ENCODE peak calls at places on chromosomes 3 and 15, in five cellular contexts. M, I, N, J and D are unnamed samples.

GRCh38 chr3:185685231-185686035 is 99.3 kb downstream of the SENP2 start:
- DNase-seq in M (no peak), I (no peak), N (no peak), J (no peak), D (no peak)

GRCh38 chr3:157333551-157333991 is 103.1 kb upstream of the PTX3 start:
- DNase-seq in M (no peak), I (no peak), N (no peak), J (no peak), D (no peak)

GRCh38 chr3:138608322-138609214 is at the start of gene FAIM:
- DNase-seq in M (peak), I (peak), N (peak), J (peak), D (no peak)

GRCh38 chr3:99753268-99753975 is 64.2 kb upstream of the CMSS1 start:
- DNase-seq in M (peak), I (peak), N (peak), J (peak), D (peak)

GRCh38 chr15:65032823-65033537 is 3.5 kb upstream of the MTFMT start:
- DNase-seq in M (peak), I (peak), N (peak), J (peak), D (no peak)

GRCh38 chr15:31511707-31512310 is 185.2 kb downstream of the KLF13 start:
- DNase-seq in M (no peak), I (no peak), N (no peak), J (peak), D (peak)

GRCh38 chr3:50165388-50166308 is 10.5 kb downstream of the SEMA3F start:
- DNase-seq in M (no peak), I (no peak), N (no peak), J (no peak), D (no peak)

GRCh38 chr3:5187920-5188418 is 462 bp downstream of the EDEM1 start:
- DNase-seq in M (no peak), I (peak), N (peak), J (peak), D (no peak)

GRCh38 chr15:80580107-80580506 is 115.0 kb upstream of the ABHD17C start:
- DNase-seq in M (no peak), I (no peak), N (peak), J (no peak), D (no peak)

GRCh38 chr3:12662593-12663310 is 1.2 kb downstream of the RAF1 start:
- DNase-seq in M (no peak), I (peak), N (peak), J (peak), D (no peak)

GRCh38 chr3:40310690-40311089 is 1.2 kb downstream of the EIF1B start:
- DNase-seq in M (no peak), I (no peak), N (no peak), J (no peak), D (no peak)

GRCh38 chr15:65399997-65400396 is 22.2 kb upstream of the IGDCC3 start:
- DNase-seq in M (no peak), I (no peak), N (no peak), J (no peak), D (no peak)

GRCh38 chr15:38401716-38402115 is 52.2 kb upstream of the FAM98B start:
- DNase-seq in M (no peak), I (no peak), N (no peak), J (no peak), D (no peak)

GRCh38 chr15:37372064-37372463 is 271.7 kb upstream of the MEIS2 start:
- DNase-seq in M (no peak), I (no peak), N (no peak), J (no peak), D (no peak)

GRCh38 chr3:111965484-111965883 is 13.3 kb upstream of the ABHD10 start:
- DNase-seq in M (no peak), I (no peak), N (no peak), J (no peak), D (no peak)

GRCh38 chr3:125141596-125142417 is 70.7 kb downstream of the SLC12A8 start:
- DNase-seq in M (no peak), I (no peak), N (no peak), J (peak), D (no peak)

GRCh38 chr15:34673241-34673640 is 81.6 kb downstream of the GJD2 start:
- DNase-seq in M (no peak), I (no peak), N (no peak), J (no peak), D (no peak)

GRCh38 chr3:65083240-65083639 is 395.4 kb upstream of the ADAMTS9 start:
- DNase-seq in M (no peak), I (no peak), N (no peak), J (no peak), D (no peak)

GRCh38 chr3:72977060-72977459 is 19.6 kb upstream of the PPP4R2 start:
- DNase-seq in M (no peak), I (no peak), N (no peak), J (no peak), D (no peak)

GRCh38 chr3:14138878-14139659 is 14.2 kb downstream of the TMEM43 start:
- DNase-seq in M (no peak), I (no peak), N (no peak), J (no peak), D (no peak)

GRCh38 chr15:52093539-52094502 is 18.8 kb downstream of the BCL2L10 start:
- DNase-seq in M (no peak), I (no peak), N (peak), J (no peak), D (no peak)

GRCh38 chr15:70584838-70585706 is 178.3 kb downstream of the UACA start:
- DNase-seq in M (peak), I (no peak), N (peak), J (peak), D (no peak)

GRCh38 chr3:24450142-24450932 is 44.3 kb downstream of the THRB start:
- DNase-seq in M (peak), I (no peak), N (no peak), J (no peak), D (no peak)

GRCh38 chr3:173730391-173730790 is 332.8 kb downstream of the NLGN1 start:
- DNase-seq in M (no peak), I (no peak), N (no peak), J (no peak), D (no peak)

GRCh38 chr3:40615916-40616315 is 91.2 kb downstream of the ZNF621 start:
- DNase-seq in M (no peak), I (no peak), N (no peak), J (peak), D (no peak)

GRCh38 chr3:23112491-23112890 is 90.6 kb upstream of the UBE2E2 start:
- DNase-seq in M (no peak), I (no peak), N (no peak), J (peak), D (no peak)

GRCh38 chr3:143881102-143881501 is 32.8 kb upstream of the SLC9A9 start:
- DNase-seq in M (no peak), I (no peak), N (no peak), J (no peak), D (no peak)

GRCh38 chr3:139893264-139893962 is 41.6 kb upstream of the CLSTN2 start:
- DNase-seq in M (no peak), I (no peak), N (no peak), J (no peak), D (no peak)

DNA sequence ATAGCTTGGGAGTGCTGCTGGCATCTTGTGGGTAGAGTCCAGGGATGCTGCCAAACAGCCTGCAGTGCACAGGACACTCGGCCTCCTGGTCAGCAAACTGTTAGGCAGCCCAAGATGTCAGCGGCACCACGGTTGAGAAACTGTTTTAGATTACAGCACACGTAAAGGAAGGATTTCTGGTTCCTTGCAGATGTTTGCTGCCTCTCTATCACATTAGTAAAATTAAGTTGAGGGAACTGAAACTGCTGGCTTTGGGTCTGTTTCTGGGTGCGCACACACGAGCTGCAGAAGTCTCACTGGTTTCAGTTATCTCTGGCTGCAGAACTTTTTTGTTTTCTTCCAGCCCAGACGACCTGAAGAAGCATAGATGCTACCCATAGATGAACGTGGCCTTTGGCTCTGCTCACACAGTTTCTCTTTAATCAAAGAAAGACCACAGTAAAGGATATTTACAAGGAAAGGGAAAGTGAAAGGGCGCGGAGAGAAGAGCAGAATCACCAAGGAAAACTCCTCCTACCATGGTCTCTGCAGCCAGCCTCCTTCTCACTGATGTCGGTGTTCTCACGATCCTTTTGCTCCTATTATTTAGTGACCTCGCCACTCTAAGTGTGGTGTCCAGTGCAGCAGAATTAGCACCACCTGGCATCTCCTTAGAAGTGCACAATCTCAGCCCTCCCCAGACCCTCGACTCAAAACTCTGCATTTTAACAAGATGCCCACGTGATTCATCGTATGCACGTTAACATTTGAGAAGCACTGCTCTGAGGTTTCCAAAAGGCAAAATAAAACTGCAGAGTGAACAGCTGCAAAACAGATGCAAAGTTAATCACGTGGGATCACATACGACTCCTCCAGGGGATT is 50.6 kb upstream of the AKAP13 start:
- DNase-seq in M (no peak), I (no peak), N (peak), J (no peak), D (peak)
- TF ChIP-seq JUNB in M (no peak), I (no peak), N (no peak), J (no peak), D (no peak)

GRCh38 chr3:113000691-113001090 is 9.9 kb downstream of the GTPBP8 start:
- DNase-seq in M (no peak), I (no peak), N (no peak), J (no peak), D (no peak)

GRCh38 chr3:112990672-112991602 is at the start of gene GTPBP8:
- DNase-seq in M (peak), I (peak), N (peak), J (peak), D (peak)

DNA sequence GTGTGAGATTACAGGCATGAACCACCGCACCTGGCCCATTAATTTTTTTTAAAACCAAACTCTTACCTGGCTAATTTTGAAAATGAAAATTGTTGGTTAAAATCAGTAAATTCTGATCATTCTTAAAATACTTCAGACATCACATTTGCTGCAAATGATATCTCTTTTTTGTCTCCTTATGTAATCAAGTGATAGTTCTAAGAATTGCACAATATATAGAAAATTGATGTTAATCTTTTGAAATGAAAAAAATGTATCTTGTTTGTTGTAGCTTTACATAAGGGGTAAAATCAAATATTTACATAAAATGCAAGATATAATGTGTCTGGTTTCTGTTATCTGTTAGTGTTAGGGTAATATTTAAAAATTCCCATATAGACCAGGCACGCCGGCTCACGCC is 5.0 kb downstream of the GTPBP8 start:
- DNase-seq in M (no peak), I (no peak), N (no peak), J (no peak), D (no peak)
- TF ChIP-seq JUNB in M (no peak), I (no peak), N (no peak), J (no peak), D (no peak)

GRCh38 chr3:59210260-59210659 is 160.4 kb upstream of the CFAP20DC start:
- DNase-seq in M (no peak), I (no peak), N (no peak), J (no peak), D (no peak)

GRCh38 chr3:59212128-59212764 is 162.4 kb upstream of the CFAP20DC start:
- DNase-seq in M (peak), I (peak), N (peak), J (peak), D (peak)
- TF ChIP-seq JUNB in M (no peak), I (no peak), N (no peak), J (no peak), D (no peak)

GRCh38 chr3:37107846-37108245 is 66.5 kb downstream of the LRRFIP2 start:
- DNase-seq in M (no peak), I (no peak), N (no peak), J (no peak), D (no peak)
- TF ChIP-seq JUNB in M (no peak), I (no peak), N (no peak), J (no peak), D (no peak)

GRCh38 chr3:52742418-52743041 is 28.2 kb downstream of the NEK4 start:
- DNase-seq in M (peak), I (peak), N (peak), J (peak), D (peak)
- TF ChIP-seq JUNB in M (no peak), I (no peak), N (no peak), J (no peak), D (no peak)

GRCh38 chr3:403826-404225 is 207.3 kb downstream of the CHL1 start:
- DNase-seq in M (no peak), I (no peak), N (no peak), J (no peak), D (no peak)

GRCh38 chr3:396293-396692 is 199.7 kb downstream of the CHL1 start:
- DNase-seq in M (no peak), I (no peak), N (no peak), J (no peak), D (no peak)

DNA sequence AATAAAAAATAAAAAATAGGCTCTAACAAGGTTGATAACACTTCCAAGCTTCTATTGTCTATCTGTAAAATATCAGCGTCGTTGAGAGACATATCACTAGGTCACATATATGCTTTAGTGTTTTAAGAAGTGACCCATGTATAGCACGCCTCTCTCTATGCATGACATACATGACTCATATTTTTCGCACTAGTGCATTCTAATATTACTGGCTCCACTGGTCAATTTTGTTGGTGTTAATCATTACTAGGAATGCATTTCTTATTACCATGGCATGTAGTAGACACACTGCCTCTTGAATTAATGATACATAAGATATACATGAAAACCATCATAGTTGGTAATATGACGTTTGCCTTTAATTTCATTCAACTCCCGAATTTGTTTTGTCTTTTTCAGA is 203.1 kb downstream of the CHL1 start:
- DNase-seq in M (no peak), I (no peak), N (no peak), J (no peak), D (no peak)
- TF ChIP-seq JUNB in M (no peak), I (no peak), N (no peak), J (no peak), D (no peak)

GRCh38 chr15:28977377-28978010 is 91.7 kb downstream of the APBA2 start:
- DNase-seq in M (no peak), I (no peak), N (peak), J (no peak), D (no peak)

GRCh38 chr15:28975766-28976179 is 90.0 kb downstream of the APBA2 start:
- DNase-seq in M (peak), I (peak), N (peak), J (peak), D (no peak)

GRCh38 chr15:28978661-28979060 is 92.9 kb downstream of the APBA2 start:
- DNase-seq in M (no peak), I (no peak), N (no peak), J (no peak), D (no peak)

GRCh38 chr15:28978011-28978378 is 92.2 kb downstream of the APBA2 start:
- DNase-seq in M (no peak), I (no peak), N (no peak), J (no peak), D (no peak)

GRCh38 chr15:28974142-28974541 is 88.4 kb downstream of the APBA2 start:
- DNase-seq in M (no peak), I (no peak), N (no peak), J (no peak), D (no peak)
- TF ChIP-seq JUNB in M (no peak), I (no peak), N (no peak), J (no peak), D (no peak)

DNA sequence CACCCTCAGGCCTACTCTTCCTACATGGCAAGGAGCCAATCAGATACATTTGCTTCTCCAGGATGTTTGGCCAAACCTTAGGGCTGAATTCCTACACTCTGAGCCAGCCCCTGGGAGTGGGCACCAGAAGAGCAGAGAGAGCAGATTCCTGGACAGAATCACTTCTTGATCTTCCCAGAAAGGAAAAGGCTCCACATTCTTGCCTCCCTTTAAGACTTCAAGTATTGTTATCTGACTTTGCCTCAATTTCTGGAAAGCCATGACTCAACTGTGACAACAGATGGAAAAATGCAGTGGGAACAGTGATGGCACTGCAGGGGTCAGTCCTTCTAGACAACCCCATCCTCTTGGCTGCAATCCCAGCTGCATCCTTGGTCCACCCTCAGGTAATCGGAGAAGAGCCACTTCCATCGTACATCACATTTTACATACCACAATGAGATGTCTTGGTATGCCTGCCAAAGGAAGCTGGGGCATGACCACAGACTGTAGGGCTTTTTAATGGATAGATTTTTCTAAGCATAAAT is 21.0 kb downstream of the SLCO2A1 start:
- DNase-seq in M (no peak), I (no peak), N (peak), J (no peak), D (no peak)
- TF ChIP-seq JUNB in M (no peak), I (no peak), N (no peak), J (no peak), D (no peak)

GRCh38 chr15:93027413-93027812 is 61.6 kb downstream of the RGMA start:
- DNase-seq in M (no peak), I (no peak), N (no peak), J (no peak), D (no peak)
- TF ChIP-seq JUNB in M (no peak), I (no peak), N (no peak), J (no peak), D (no peak)

GRCh38 chr3:79724206-79724605 is 43.6 kb downstream of the ROBO1 start:
- DNase-seq in M (peak), I (no peak), N (peak), J (peak), D (no peak)
- TF ChIP-seq JUNB in M (no peak), I (no peak), N (no peak), J (no peak), D (no peak)